ENCODE peak calls at places on chromosome 18, in four cellular contexts. U is HFFc6; P is GDM1; H is CD8-positive, alpha-beta memory T cell. C is an unnamed sample.

GRCh38 chr18:23173912-23174311 is 38.6 kb downstream of the CABLES1 start:
- DNase-seq in P (no peak), H (no peak), U (no peak), C (no peak)

GRCh38 chr18:70296781-70297180 is 7.9 kb downstream of the SOCS6 start:
- DNase-seq in H (no peak), U (no peak), P (no peak), C (no peak)

GRCh38 chr18:67145586-67146292 is 370.8 kb downstream of the DSEL start:
- DNase-seq in H (no peak), P (no peak), U (no peak), C (no peak)

GRCh38 chr18:45793295-45793965 is 32.0 kb upstream of the SIGLEC15 start:
- DNase-seq in P (no peak), U (peak), H (no peak), C (no peak)

GRCh38 chr18:61785588-61785987 is 107.2 kb downstream of the RNF152 start:
- DNase-seq in P (no peak), H (no peak), U (no peak), C (no peak)

GRCh38 chr18:62869327-62869726 is 154.0 kb downstream of the PHLPP1 start:
- DNase-seq in U (no peak), P (no peak), H (peak), C (no peak)

GRCh38 chr18:12307251-12307736 is 747 bp upstream of the TUBB6 start:
- DNase-seq in U (peak), P (no peak), H (no peak), C (peak)

GRCh38 chr18:63179422-63179821 is 140.1 kb downstream of the BCL2 start:
- DNase-seq in P (no peak), H (no peak), U (no peak), C (no peak)

GRCh38 chr18:28439870-28440269 is 262.9 kb upstream of the CDH2 start:
- DNase-seq in H (no peak), U (no peak), P (no peak), C (no peak)